ENCODE peak calls at places on chromosome 9, in five cellular contexts. W is type B pancreatic cell; U is CD8-positive, alpha-beta T cell; I is tibial artery; P is fibroblast of lung. K is an unnamed sample.

GRCh38 chr9:98263482-98264357 is 8.3 kb upstream of the TBC1D2 start:
- DNase-seq in P (peak), U (peak), I (peak), W (peak), K (peak)

GRCh38 chr9:95175523-95175922 is 142.0 kb downstream of the FANCC start:
- DNase-seq in P (no peak), W (no peak), I (no peak), U (no peak), K (no peak)

GRCh38 chr9:86282979-86283535 is 719 bp upstream of the ISCA1 start:
- DNase-seq in P (peak), I (peak), W (no peak), U (no peak), K (no peak)

GRCh38 chr9:90457386-90458080 is 185.1 kb downstream of the DIRAS2 start:
- DNase-seq in I (no peak), W (no peak), P (no peak), U (no peak), K (no peak)

GRCh38 chr9:82805027-82805426 is 257.9 kb downstream of the RASEF start:
- DNase-seq in U (no peak), P (no peak), I (no peak), W (no peak), K (no peak)

GRCh38 chr9:8800196-8800595 is 1000.6 kb upstream of the DMAC1 start:
- DNase-seq in P (no peak), W (no peak), U (no peak), I (no peak), K (no peak)

GRCh38 chr9:40927851-40928802 is 200.4 kb downstream of the FOXD4L6 start:
- DNase-seq in P (no peak), I (no peak), W (no peak), U (no peak), K (peak)

GRCh38 chr9:133134419-133135190 is 13.6 kb upstream of the RALGDS start:
- DNase-seq in P (no peak), I (no peak), U (no peak), W (no peak), K (no peak)

GRCh38 chr9:34267660-34268059 is 61.4 kb downstream of the KIF24 start:
- DNase-seq in U (no peak), W (no peak), I (no peak), P (no peak), K (no peak)

GRCh38 chr9:111634860-111635259 is 3.7 kb downstream of the DNAJC25 start:
- DNase-seq in P (no peak), U (no peak), W (no peak), I (no peak), K (no peak)

GRCh38 chr9:129671065-129671464 is 5.6 kb downstream of the PRRX2 start:
- DNase-seq in W (no peak), P (no peak), U (no peak), I (no peak), K (no peak)

GRCh38 chr9:18233776-18234445 is 240.0 kb upstream of the ADAMTSL1 start:
- DNase-seq in U (no peak), P (no peak), I (no peak), W (no peak), K (no peak)

GRCh38 chr9:69432623-69433022 is 107.6 kb downstream of the ENTREP1 start:
- DNase-seq in I (no peak), U (no peak), P (no peak), W (no peak), K (no peak)

GRCh38 chr9:77161191-77161590 is 16.1 kb upstream of the VPS13A start:
- DNase-seq in U (no peak), W (no peak), P (no peak), I (no peak), K (no peak)

GRCh38 chr9:129008469-129008965 is 19.6 kb downstream of the SH3GLB2 start:
- DNase-seq in W (no peak), U (no peak), P (no peak), I (no peak), K (no peak)

GRCh38 chr9:111566234-111566633 is 33.2 kb downstream of the PTGR1 start:
- DNase-seq in W (no peak), U (no peak), I (no peak), P (peak), K (peak)

GRCh38 chr9:68894502-68894901 is 119.4 kb downstream of the PRKACG start:
- DNase-seq in W (no peak), P (no peak), I (no peak), U (no peak), K (no peak)

GRCh38 chr9:100341889-100342288 is 10.9 kb downstream of the TEX10 start:
- DNase-seq in I (no peak), U (no peak), W (no peak), P (no peak), K (no peak)

GRCh38 chr9:116566677-116567488 is 120.2 kb upstream of the TRIM32 start:
- DNase-seq in I (no peak), W (no peak), U (no peak), P (peak), K (no peak)

GRCh38 chr9:94927762-94928158 is 201.3 kb downstream of the AOPEP start:
- DNase-seq in W (no peak), U (no peak), I (no peak), P (no peak), K (no peak)

GRCh38 chr9:68981825-68982224 is 32.1 kb downstream of the PRKACG start:
- DNase-seq in P (no peak), W (no peak), I (no peak), U (no peak), K (no peak)

GRCh38 chr9:7967093-7967827 is 167.7 kb upstream of the DMAC1 start:
- DNase-seq in U (no peak), P (no peak), W (no peak), I (no peak), K (no peak)

GRCh38 chr9:109574061-109574882 is 76.2 kb upstream of the PTPN3 start:
- DNase-seq in U (no peak), I (no peak), P (peak), W (no peak), K (no peak)

GRCh38 chr9:91202757-91203283 is 158.9 kb downstream of the AUH start:
- DNase-seq in I (no peak), W (no peak), P (no peak), U (no peak), K (no peak)

GRCh38 chr9:90449213-90449925 is 193.3 kb downstream of the DIRAS2 start:
- DNase-seq in P (no peak), I (no peak), U (no peak), W (no peak), K (no peak)

GRCh38 chr9:10339152-10339551 is 273.6 kb downstream of the PTPRD start:
- DNase-seq in U (no peak), I (no peak), W (no peak), P (no peak), K (no peak)

GRCh38 chr9:121073038-121073437 is 1.7 kb upstream of the CNTRL start:
- DNase-seq in U (no peak), P (peak), I (peak), W (no peak), K (no peak)

GRCh38 chr9:36789886-36790285 is 217.2 kb downstream of the MELK start:
- DNase-seq in U (no peak), W (no peak), I (no peak), P (no peak), K (no peak)

GRCh38 chr9:138033950-138034349 is 156.4 kb downstream of the CACNA1B start:
- DNase-seq in U (no peak), W (peak), P (no peak), I (peak), K (no peak)

GRCh38 chr9:136052433-136052880 is 42.6 kb downstream of the NACC2 start:
- DNase-seq in W (peak), P (no peak), U (no peak), I (peak), K (peak)

GRCh38 chr9:96460877-96461276 is 10.9 kb downstream of the HABP4 start:
- DNase-seq in I (no peak), P (peak), U (no peak), W (no peak), K (no peak)

GRCh38 chr9:129405089-129405830 is 215.6 kb downstream of the C9orf50 start:
- DNase-seq in I (no peak), U (no peak), P (no peak), W (no peak), K (no peak)

GRCh38 chr9:138102246-138103051 is 224.9 kb downstream of the CACNA1B start:
- DNase-seq in U (no peak), W (peak), P (no peak), I (no peak), K (peak)

GRCh38 chr9:86644315-86645034 is 290.3 kb upstream of the TUT7 start:
- DNase-seq in P (no peak), I (no peak), W (no peak), U (no peak), K (no peak)

GRCh38 chr9:101028346-101029299 is at the start of gene PLPPR1:
- DNase-seq in U (no peak), I (no peak), P (peak), W (peak), K (peak)

GRCh38 chr9:76905984-76906861 is at the start of gene PRUNE2:
- DNase-seq in I (peak), P (peak), U (no peak), W (peak), K (peak)

GRCh38 chr9:16535555-16535954 is 334.9 kb downstream of the BNC2 start:
- DNase-seq in U (no peak), W (no peak), P (no peak), I (no peak), K (no peak)

GRCh38 chr9:92455217-92455616 is 27.1 kb downstream of the ASPN start:
- DNase-seq in W (no peak), P (no peak), U (no peak), I (no peak), K (no peak)
- TF ChIP-seq CTCF in W (peak), P (no peak), U (no peak), I (no peak), K (peak)

GRCh38 chr9:71629816-71630215 is 138.5 kb downstream of the CEMIP2 start:
- DNase-seq in U (no peak), P (no peak), I (no peak), W (no peak), K (no peak)

GRCh38 chr9:71627537-71627936 is 140.8 kb downstream of the CEMIP2 start:
- DNase-seq in W (no peak), I (no peak), U (no peak), P (no peak), K (no peak)

GRCh38 chr9:71630371-71630770 is 137.9 kb downstream of the CEMIP2 start:
- DNase-seq in P (no peak), I (no peak), W (no peak), U (no peak), K (no peak)

GRCh38 chr9:71626395-71626794 is 141.9 kb downstream of the CEMIP2 start:
- DNase-seq in U (no peak), I (no peak), P (no peak), W (no peak), K (no peak)

DNA sequence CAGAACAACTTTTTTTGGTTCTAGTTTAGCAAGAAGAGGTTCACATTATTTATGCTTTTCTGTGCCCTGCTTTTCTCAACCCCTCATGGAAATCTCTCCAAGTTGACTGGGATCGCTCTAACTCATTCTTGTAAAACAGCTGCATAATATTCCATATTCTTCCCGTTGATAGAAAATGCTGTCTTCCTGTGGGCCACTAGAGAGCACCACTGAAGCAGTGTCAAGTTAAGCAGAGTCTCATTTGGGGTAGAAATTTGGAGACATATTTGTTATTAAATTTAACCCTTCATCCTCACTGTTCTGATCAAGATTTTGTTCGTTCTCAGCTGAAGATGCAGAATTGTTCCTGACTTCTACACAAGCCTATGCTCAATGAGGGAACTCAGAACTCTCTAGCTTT is 140.1 kb downstream of the CEMIP2 start:
- DNase-seq in I (no peak), P (peak), W (no peak), U (no peak), K (no peak)
- TF ChIP-seq CTCF in I (peak), P (peak), W (no peak), U (peak), K (peak)

DNA sequence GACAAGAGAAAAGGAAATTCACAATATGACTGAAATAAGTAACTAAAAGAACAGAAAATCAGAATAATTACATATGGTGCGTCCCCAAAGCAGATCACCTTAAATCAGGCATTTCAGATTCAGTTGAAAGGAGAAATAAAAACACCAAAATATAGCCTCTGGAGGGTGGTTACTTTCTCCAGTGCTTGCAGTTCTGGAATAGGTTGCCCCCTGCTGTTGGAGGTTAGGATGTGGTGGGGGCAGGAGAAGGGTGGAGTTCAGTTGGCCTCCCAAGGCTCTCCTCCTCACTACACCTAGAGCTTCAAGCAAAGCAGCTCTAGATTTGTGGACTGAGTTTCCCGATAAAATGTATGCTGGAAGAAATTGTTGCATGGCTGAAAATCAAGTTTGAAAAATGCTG is 338.2 kb upstream of the TLE4 start:
- DNase-seq in W (no peak), I (no peak), U (no peak), P (peak), K (no peak)
- TF ChIP-seq CTCF in W (peak), I (no peak), U (no peak), P (peak), K (peak)

GRCh38 chr9:130895038-130895437 is 1.6 kb downstream of the QRFP start:
- DNase-seq in U (no peak), I (no peak), P (no peak), W (no peak), K (no peak)

GRCh38 chr9:130892503-130893249 is 3.9 kb downstream of the QRFP start:
- DNase-seq in I (no peak), U (no peak), W (no peak), P (no peak), K (no peak)

GRCh38 chr9:130894546-130894945 is 2.1 kb downstream of the QRFP start:
- DNase-seq in U (no peak), W (no peak), I (no peak), P (no peak), K (no peak)

GRCh38 chr9:130891699-130892502 is 4.7 kb downstream of the QRFP start:
- DNase-seq in W (no peak), P (no peak), U (no peak), I (no peak), K (no peak)

DNA sequence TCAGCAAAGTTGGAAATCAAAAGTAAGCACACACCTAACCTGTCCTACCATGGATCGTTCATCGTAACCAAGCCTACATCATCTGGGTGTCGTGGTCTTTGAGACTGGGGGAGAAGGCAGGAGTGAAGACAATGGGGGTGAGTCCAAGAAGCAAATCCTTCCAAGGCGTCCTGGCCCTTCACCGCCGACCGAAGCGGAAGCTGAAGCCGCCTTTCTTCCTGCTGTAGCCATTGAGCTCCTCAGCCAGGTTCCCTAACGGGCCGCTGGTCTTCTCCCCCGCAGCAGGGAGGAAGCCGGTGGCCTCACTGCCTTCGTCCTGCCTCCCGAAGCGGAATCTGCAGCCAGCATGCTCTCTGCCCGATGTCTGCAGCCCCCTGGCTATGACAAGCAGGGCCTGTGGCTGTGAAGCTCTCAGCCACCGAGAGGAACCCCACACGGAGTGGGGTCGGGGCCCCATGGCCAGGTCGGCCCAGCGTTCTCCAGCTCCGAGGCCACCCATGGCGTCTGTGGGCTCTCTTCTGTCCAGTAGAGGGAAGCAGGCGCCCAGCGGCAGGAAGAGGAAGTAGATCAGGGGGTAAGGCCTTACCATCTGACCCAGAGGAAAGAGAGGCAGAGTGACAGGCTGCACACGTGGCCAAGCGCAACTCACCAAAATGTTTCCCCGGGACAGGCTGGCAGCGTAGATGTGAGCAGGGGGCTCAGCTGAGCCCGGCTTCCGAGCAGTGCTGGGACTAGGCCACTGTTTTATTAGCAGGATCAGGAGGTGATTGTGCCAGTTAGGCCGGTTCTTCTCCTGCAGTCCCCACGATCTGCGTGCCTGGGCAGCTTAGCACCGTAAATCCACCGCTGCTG is 3.1 kb downstream of the QRFP start:
- DNase-seq in I (no peak), U (no peak), P (no peak), W (no peak), K (no peak)
- TF ChIP-seq CTCF in I (no peak), U (no peak), P (no peak), W (peak), K (peak)

GRCh38 chr9:6197330-6197729 is 18.3 kb upstream of the IL33 start:
- DNase-seq in U (no peak), W (no peak), I (no peak), P (peak), K (no peak)

GRCh38 chr9:6198251-6198650 is 17.4 kb upstream of the IL33 start:
- DNase-seq in U (no peak), I (no peak), W (no peak), P (no peak), K (no peak)

GRCh38 chr9:6199596-6199995 is 16.0 kb upstream of the IL33 start:
- DNase-seq in U (no peak), P (no peak), I (no peak), W (no peak), K (no peak)

GRCh38 chr9:6195714-6196360 is 19.8 kb upstream of the IL33 start:
- DNase-seq in P (no peak), W (no peak), I (no peak), U (no peak), K (no peak)

DNA sequence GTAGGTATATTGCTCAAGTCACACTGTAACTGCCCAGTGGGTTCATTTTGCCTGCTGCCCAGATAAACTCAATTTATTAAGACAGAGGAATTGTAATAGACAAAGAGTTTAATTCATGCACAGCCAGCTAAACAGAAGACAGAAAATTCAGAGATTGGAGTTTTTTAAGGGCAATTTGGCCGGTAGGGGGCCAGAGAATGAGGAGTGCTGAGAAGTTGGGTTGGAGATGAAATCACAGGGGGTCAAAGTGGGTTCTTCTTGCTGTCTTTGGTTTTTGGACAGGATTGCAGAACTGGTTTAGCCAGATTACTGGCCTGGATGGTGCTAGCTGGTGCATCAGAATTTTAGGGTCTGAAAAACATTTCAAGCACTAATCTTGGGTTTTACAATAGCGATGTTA is 20.7 kb upstream of the IL33 start:
- DNase-seq in U (no peak), P (no peak), W (no peak), I (no peak), K (no peak)
- TF ChIP-seq CTCF in U (no peak), P (no peak), W (peak), I (no peak), K (no peak)

DNA sequence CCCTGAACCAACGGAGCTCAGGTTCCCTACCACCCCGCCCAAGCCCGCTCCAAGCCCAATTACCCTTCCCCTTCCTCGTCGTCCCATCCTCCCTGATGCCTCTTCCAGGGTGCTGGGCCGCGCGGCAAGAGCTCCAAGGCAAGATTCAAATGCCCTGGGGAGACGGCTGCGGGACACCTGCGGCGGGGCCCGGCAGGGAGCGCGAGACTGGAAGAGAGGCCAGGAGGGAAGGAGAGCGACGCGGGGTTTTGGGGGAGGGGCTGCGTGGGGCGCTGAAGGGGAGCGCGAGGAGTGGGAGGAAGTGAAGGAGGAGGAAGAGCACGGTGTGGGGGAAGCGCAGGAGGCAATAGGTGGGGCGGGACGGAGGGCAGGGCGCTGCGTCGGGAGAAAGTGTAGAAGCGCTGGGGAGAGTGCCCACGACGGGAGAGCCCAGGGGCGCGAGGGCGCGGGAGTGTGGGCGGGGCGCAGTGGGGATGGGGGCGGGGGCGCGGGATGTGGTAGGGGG is 975 bp upstream of the NXNL2 start:
- DNase-seq in W (no peak), U (no peak), P (peak), I (peak), K (no peak)
- TF ChIP-seq CTCF in W (no peak), U (no peak), P (peak), I (no peak), K (no peak)

GRCh38 chr9:114908104-114908621 is 22.2 kb downstream of the TNFSF8 start:
- DNase-seq in U (no peak), P (no peak), I (no peak), W (no peak), K (peak)
- TF ChIP-seq CTCF in U (no peak), P (no peak), I (no peak), W (no peak), K (no peak)